ENCODE peak calls at places on chromosomes 16 and 17, in eight cellular contexts. Z is stimulated activated CD4-positive, alpha-beta T cell treated with anti-CD3 and anti-CD28 coated beads, TNF-alpha, amount 100 ng/mL, for 48 hours; Q is lower lobe of right lung; N is osteocyte; S is Ammon's horn; W is AG20443; C is CD8-positive, alpha-beta T cell; T is tibial nerve. L is an unnamed sample.
A peak's percentile ranks its signal among the peaks of the same experiment; 100 is the strongest.

GRCh38 chr16:87713469-87714229 is 52.1 kb downstream of the KLHDC4 start:
- DNase-seq in Z (peak; percentile 31), Q (no peak), N (no peak), S (no peak), W (no peak), C (peak; percentile 36), T (no peak), L (no peak)

GRCh38 chr16:23532448-23532847 is 22.2 kb upstream of the GGA2 start:
- DNase-seq in Z (no peak), Q (no peak), N (no peak), S (no peak), W (no peak), C (no peak), T (no peak), L (no peak)

GRCh38 chr17:20159406-20160075 is 150.4 kb downstream of the SPECC1 start:
- DNase-seq in Z (no peak), Q (no peak), N (peak; percentile 57), S (no peak), W (no peak), C (no peak), T (no peak), L (no peak)

GRCh38 chr16:68344252-68344651 is 33.4 kb downstream of the PRMT7 start:
- DNase-seq in Z (no peak), Q (no peak), N (no peak), S (no peak), W (no peak), C (no peak), T (no peak), L (no peak)

GRCh38 chr16:70703041-70703834 is 17.4 kb upstream of the MTSS2 start:
- DNase-seq in Z (no peak), Q (no peak), N (peak; percentile 94), S (peak; percentile 82), W (peak; percentile 88), C (no peak), T (no peak), L (peak; percentile 99)

GRCh38 chr17:8861482-8862181 is 5.8 kb downstream of the PIK3R6 start:
- DNase-seq in Z (no peak), Q (no peak), N (no peak), S (no peak), W (no peak), C (no peak), T (no peak), L (no peak)

GRCh38 chr17:83067718-83068261 is 11.6 kb upstream of the METRNL start:
- DNase-seq in Z (no peak), Q (no peak), N (no peak), S (no peak), W (peak; percentile 47), C (no peak), T (no peak), L (peak; percentile 61)

GRCh38 chr16:87206646-87207451 is 110.3 kb downstream of the C16orf95 start:
- DNase-seq in Z (no peak), Q (no peak), N (no peak), S (no peak), W (peak; percentile 29), C (no peak), T (no peak), L (peak; percentile 93)